ENCODE peak calls at places on chromosomes 4 and X, in five cellular contexts. J is astrocyte of the spinal cord, H is mucosa of descending colon, S is colonic mucosa, T is upper lobe of left lung. A is an unnamed sample.

GRCh38 chr4:147822128-147822527 is 90.2 kb downstream of the ARHGAP10 start:
- DNase-seq in J (peak), H (no peak), S (peak), T (no peak), A (peak)

GRCh38 chr4:6991771-6992557 is 51.2 kb upstream of the TADA2B start:
- DNase-seq in J (peak), H (no peak), S (no peak), T (no peak), A (peak)

GRCh38 chrX:17580529-17581155 is 156.7 kb upstream of the SCML1 start:
- DNase-seq in J (peak), H (no peak), S (no peak), T (no peak), A (peak)

GRCh38 chr4:115145393-115146160 is 32.2 kb upstream of the NDST4 start:
- DNase-seq in J (no peak), H (peak), S (peak), T (no peak), A (peak)

GRCh38 chrX:50609796-50610195 is 139.2 kb upstream of the DGKK start:
- DNase-seq in J (peak), H (no peak), S (no peak), T (no peak), A (no peak)

GRCh38 chrX:97070346-97070745 is 186.6 kb downstream of the RPA4 start:
- DNase-seq in J (peak), H (no peak), S (no peak), T (no peak), A (no peak)

GRCh38 chrX:75522565-75523411 is at the start of gene ZDHHC15:
- DNase-seq in J (peak), H (peak), S (peak), T (peak), A (no peak)

GRCh38 chr4:75513529-75514130 is 573 bp downstream of the RCHY1 start:
- DNase-seq in J (peak), H (no peak), S (no peak), T (no peak), A (peak)

GRCh38 chr4:159655547-159655946 is 552.7 kb downstream of the RAPGEF2 start:
- DNase-seq in J (peak), H (no peak), S (no peak), T (no peak), A (no peak)

GRCh38 chr4:184196730-184197355 is 20.8 kb downstream of the ENPP6 start:
- DNase-seq in J (no peak), H (no peak), S (no peak), T (no peak), A (peak)

GRCh38 chr4:136458326-136458725 is 1074.0 kb downstream of the PCDH18 start:
- DNase-seq in J (no peak), H (peak), S (no peak), T (no peak), A (no peak)

GRCh38 chr4:3293410-3294391 is 880 bp downstream of the RGS12 start:
- DNase-seq in J (no peak), H (peak), S (peak), T (no peak), A (no peak)

GRCh38 chr4:103098331-103098730 is 1.3 kb downstream of the BDH2 start:
- DNase-seq in J (no peak), H (no peak), S (no peak), T (no peak), A (no peak)
- H3K4me3 ChIP-seq in J (peak), H (no peak), S (no peak), T (no peak), A (peak)

DNA sequence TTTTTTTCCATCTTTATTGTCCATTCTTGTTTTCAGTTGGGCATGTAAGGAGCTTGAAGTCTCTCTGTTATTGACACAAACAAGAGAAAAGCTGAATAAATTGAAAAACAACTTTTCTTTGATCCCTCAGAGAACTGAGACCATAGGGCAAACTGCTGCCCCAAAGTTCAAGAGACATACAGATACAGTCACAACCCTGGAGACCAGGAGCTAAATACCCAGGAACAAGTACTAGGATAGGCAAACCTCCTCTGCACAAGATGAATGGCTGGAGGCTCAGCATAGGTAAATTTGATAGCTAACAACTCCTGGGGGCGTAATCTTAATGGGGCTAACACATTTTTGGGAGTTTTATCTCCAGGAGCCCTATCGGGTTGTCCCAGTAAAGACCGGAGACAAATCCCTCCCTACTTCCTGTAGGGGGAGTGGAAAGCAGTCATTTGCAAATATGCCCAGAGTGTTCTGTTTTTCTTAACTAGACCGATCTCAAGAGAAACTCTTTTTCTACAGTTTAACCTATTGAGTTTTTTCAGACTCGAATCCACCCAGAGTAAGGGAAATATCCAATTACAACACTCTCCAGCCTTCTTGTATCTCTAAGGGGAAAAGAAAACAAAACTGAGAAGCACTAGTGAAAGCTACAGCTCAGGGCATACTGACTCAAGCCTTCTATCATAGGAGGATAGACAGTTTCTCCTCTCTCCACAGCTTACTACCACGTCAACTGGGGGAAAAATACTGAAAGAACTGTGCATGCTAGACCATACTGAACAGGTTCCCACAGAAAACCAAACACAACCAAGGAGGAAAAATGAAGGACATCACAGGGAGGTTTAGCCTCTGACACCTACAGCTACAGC is 23.1 kb downstream of the MAGEA8 start:
- DNase-seq in J (peak), H (no peak), S (no peak), T (no peak), A (peak)
- TF ChIP-seq CTCF in J (peak), H (no peak), S (no peak), T (no peak), A (peak)

DNA sequence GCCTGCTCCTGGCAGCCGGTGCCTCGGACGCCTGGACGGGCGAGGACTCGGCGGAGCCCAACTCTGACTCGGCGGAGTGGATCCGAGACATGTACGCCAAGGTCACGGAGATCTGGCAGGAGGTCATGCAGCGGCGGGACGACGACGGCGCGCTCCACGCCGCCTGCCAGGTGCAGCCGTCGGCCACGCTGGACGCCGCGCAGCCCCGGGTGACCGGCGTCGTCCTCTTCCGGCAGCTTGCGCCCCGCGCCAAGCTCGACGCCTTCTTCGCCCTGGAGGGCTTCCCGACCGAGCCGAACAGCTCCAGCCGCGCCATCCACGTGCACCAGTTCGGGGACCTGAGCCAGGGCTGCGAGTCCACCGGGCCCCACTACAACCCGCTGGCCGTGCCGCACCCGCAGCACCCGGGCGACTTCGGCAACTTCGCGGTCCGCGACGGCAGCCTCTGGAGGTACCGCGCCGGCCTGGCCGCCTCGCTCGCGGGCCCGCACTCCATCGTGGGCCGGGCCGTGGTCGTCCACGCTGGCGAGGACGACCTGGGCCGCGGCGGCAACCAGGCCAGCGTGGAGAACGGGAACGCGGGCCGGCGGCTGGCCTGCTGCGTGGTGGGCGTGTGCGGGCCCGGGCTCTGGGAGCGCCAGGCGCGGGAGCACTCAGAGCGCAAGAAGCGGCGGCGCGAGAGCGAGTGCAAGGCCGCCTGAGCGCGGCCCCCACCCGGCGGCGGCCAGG is 4.3 kb downstream of the SOD3 start:
- DNase-seq in J (no peak), H (no peak), S (no peak), T (peak), A (no peak)
- H3K4me3 ChIP-seq in J (peak), H (no peak), S (no peak), T (no peak), A (no peak)

GRCh38 chr4:4880492-4880891 is 21.0 kb downstream of the MSX1 start:
- DNase-seq in J (no peak), H (no peak), S (no peak), T (no peak), A (no peak)
- TF ChIP-seq CTCF in J (peak), H (no peak), S (no peak), T (no peak), A (peak)

GRCh38 chrX:47629419-47630210 is at the start of gene CFP:
- DNase-seq in J (no peak), H (no peak), S (no peak), T (peak), A (no peak)
- H3K4me3 ChIP-seq in J (no peak), H (no peak), S (no peak), T (peak), A (no peak)

GRCh38 chr4:68076194-68076593 is 53.5 kb downstream of the TMPRSS11F start:
- DNase-seq in J (no peak), H (no peak), S (no peak), T (no peak), A (no peak)
- TF ChIP-seq CTCF in J (no peak), H (no peak), S (no peak), T (no peak), A (no peak)

DNA sequence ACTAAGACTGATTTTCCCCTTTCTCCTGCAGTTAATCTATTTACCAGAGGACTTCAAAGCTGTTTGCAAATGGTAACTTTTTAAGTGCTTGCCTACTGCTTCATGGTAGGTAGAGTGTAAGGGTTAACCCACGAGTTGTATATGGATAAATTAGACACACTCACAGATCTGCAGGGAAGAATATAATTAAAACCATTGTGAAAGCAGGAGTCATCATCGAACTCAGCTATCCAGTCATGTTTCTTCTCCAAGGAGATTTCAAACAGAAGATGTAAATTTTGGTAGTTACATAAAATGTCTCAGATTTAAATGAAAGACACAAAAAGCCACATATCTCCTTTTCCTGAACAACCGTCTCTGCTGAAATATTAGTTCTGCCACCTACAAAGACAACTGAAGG is 549 bp upstream of the XG start:
- DNase-seq in J (no peak), H (no peak), S (no peak), T (no peak), A (no peak)
- H3K4me3 ChIP-seq in J (no peak), H (no peak), S (no peak), T (no peak), A (no peak)

GRCh38 chr4:36159208-36159607 is 85.1 kb downstream of the ARAP2 start:
- DNase-seq in J (no peak), H (no peak), S (no peak), T (no peak), A (no peak)
- TF ChIP-seq CTCF in J (no peak), H (no peak), S (no peak), T (no peak), A (no peak)